ENCODE peak calls at places on chromosomes 3 and 15, in five cellular contexts. One of them, this sample, is unnamed.
A peak's percentile ranks its signal among the peaks of the same experiment; 100 is the strongest.

GRCh38 chr3:46695962-46696922 is 2.8 kb upstream of the ALS2CL start:
- DNase-seq in transverse colon: no peak
- DNase-seq in stomach: no peak
- DNase-seq in endothelial cell of umbilical vein: no peak
- DNase-seq in Panc1: no peak
- DNase-seq in this sample: no peak

GRCh38 chr3:105679951-105680350 is 188.9 kb downstream of the CBLB start:
- DNase-seq in endothelial cell of umbilical vein: no peak
- DNase-seq in Panc1: no peak
- DNase-seq in transverse colon: no peak
- DNase-seq in stomach: no peak
- DNase-seq in this sample: no peak

GRCh38 chr3:155015776-155016451 is 64.2 kb upstream of the MME start:
- DNase-seq in endothelial cell of umbilical vein: no peak
- DNase-seq in Panc1: no peak
- DNase-seq in stomach: no peak
- DNase-seq in transverse colon: no peak
- DNase-seq in this sample: no peak

GRCh38 chr15:62618432-62618831 is 424.1 kb upstream of the TPM1 start:
- DNase-seq in stomach: no peak
- DNase-seq in transverse colon: no peak
- DNase-seq in Panc1: no peak
- DNase-seq in endothelial cell of umbilical vein: no peak
- DNase-seq in this sample: no peak

GRCh38 chr15:50181983-50182232 is at the start of gene SLC27A2:
- DNase-seq in transverse colon: peak; percentile 70
- DNase-seq in Panc1: no peak
- DNase-seq in endothelial cell of umbilical vein: no peak
- DNase-seq in stomach: peak; percentile 46
- DNase-seq in this sample: no peak

GRCh38 chr15:35209838-35210237 is 124.7 kb upstream of the NANOGP8 start:
- DNase-seq in stomach: no peak
- DNase-seq in transverse colon: no peak
- DNase-seq in Panc1: no peak
- DNase-seq in endothelial cell of umbilical vein: no peak
- DNase-seq in this sample: no peak

GRCh38 chr15:48427960-48428547 is 96.8 kb downstream of the DUT start:
- DNase-seq in Panc1: no peak
- DNase-seq in endothelial cell of umbilical vein: no peak
- DNase-seq in stomach: no peak
- DNase-seq in transverse colon: no peak
- DNase-seq in this sample: no peak

GRCh38 chr3:179348325-179349013 is 960 bp downstream of the MFN1 start:
- DNase-seq in Panc1: no peak
- DNase-seq in stomach: no peak
- DNase-seq in transverse colon: no peak
- DNase-seq in endothelial cell of umbilical vein: peak; percentile 3
- DNase-seq in this sample: no peak

GRCh38 chr3:146218880-146219866 is 31.7 kb downstream of the PLSCR4 start:
- DNase-seq in transverse colon: peak; percentile 26
- DNase-seq in endothelial cell of umbilical vein: peak; percentile 71
- DNase-seq in Panc1: no peak
- DNase-seq in stomach: peak; percentile 32
- DNase-seq in this sample: no peak

GRCh38 chr3:81463761-81464160 is 297.7 kb downstream of the GBE1 start:
- DNase-seq in endothelial cell of umbilical vein: no peak
- DNase-seq in stomach: no peak
- DNase-seq in transverse colon: no peak
- DNase-seq in Panc1: no peak
- DNase-seq in this sample: no peak

GRCh38 chr3:55591893-55592292 is 104.8 kb upstream of the WNT5A start:
- DNase-seq in endothelial cell of umbilical vein: no peak
- DNase-seq in transverse colon: no peak
- DNase-seq in Panc1: no peak
- DNase-seq in stomach: no peak
- DNase-seq in this sample: no peak

GRCh38 chr3:195102609-195103467 is 168.1 kb downstream of the XXYLT1 start:
- DNase-seq in Panc1: peak; percentile 91
- DNase-seq in transverse colon: peak; percentile 55
- DNase-seq in endothelial cell of umbilical vein: peak; percentile 98
- DNase-seq in stomach: no peak
- DNase-seq in this sample: peak; percentile 56

GRCh38 chr3:43858052-43858701 is 167.4 kb downstream of the ABHD5 start:
- DNase-seq in Panc1: no peak
- DNase-seq in stomach: no peak
- DNase-seq in endothelial cell of umbilical vein: no peak
- DNase-seq in transverse colon: no peak
- DNase-seq in this sample: no peak

DNA sequence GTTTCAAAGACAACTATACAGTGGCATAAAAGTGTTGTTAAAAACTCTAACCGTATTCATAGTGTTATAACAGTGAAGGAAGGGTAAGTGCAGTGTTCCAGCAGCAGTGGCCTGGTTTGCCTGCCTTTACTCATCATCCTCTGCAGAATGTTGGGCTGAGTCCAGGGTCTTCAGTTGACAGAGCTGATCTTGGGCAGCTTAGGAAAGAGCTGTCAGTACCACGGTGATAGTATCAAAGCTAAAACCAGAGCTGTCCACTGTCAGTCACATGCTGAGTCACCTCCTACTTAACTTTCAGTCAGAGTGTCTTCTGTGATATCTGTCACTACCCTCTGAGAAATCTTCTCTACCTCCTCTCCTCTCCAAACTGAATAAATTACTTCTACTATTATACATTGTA is 241.9 kb downstream of the ZIC1 start:
- DNase-seq in Panc1: no peak
- DNase-seq in stomach: no peak
- DNase-seq in endothelial cell of umbilical vein: no peak
- DNase-seq in transverse colon: no peak
- DNase-seq in this sample: no peak
- H3K4me1 ChIP-seq in Panc1: no peaks in the 10 kb centered on the region
- H3K4me1 ChIP-seq in stomach: no peaks in the 10 kb centered on the region
- H3K4me1 ChIP-seq in endothelial cell of umbilical vein: no peaks in the 10 kb centered on the region
- H3K4me1 ChIP-seq in transverse colon: no peaks in the 10 kb centered on the region
- H3K4me1 ChIP-seq in this sample: no peaks in the 10 kb centered on the region

GRCh38 chr15:63727542-63727941 is 106.2 kb downstream of the HERC1 start:
- DNase-seq in transverse colon: no peak
- DNase-seq in Panc1: no peak
- DNase-seq in stomach: no peak
- DNase-seq in endothelial cell of umbilical vein: no peak
- DNase-seq in this sample: no peak
- TF ChIP-seq POLR2AphosphoS5 in transverse colon: no peak
- TF ChIP-seq POLR2AphosphoS5 in Panc1: no peak
- TF ChIP-seq POLR2AphosphoS5 in stomach: no peak
- TF ChIP-seq POLR2AphosphoS5 in endothelial cell of umbilical vein: no peak
- TF ChIP-seq POLR2AphosphoS5 in this sample: no peak

GRCh38 chr3:198107840-198108734 is 148.1 kb downstream of the LMLN start:
- DNase-seq in Panc1: no peak
- DNase-seq in transverse colon: no peak
- DNase-seq in stomach: no peak
- DNase-seq in endothelial cell of umbilical vein: no peak
- DNase-seq in this sample: no peak

GRCh38 chr3:198112031-198112430 is 152.0 kb downstream of the LMLN start:
- DNase-seq in stomach: no peak
- DNase-seq in Panc1: no peak
- DNase-seq in transverse colon: no peak
- DNase-seq in endothelial cell of umbilical vein: no peak
- DNase-seq in this sample: no peak

GRCh38 chr3:198109883-198110282 is 149.9 kb downstream of the LMLN start:
- DNase-seq in Panc1: no peak
- DNase-seq in stomach: no peak
- DNase-seq in transverse colon: no peak
- DNase-seq in endothelial cell of umbilical vein: no peak
- DNase-seq in this sample: no peak

GRCh38 chr3:198106265-198106664 is 146.2 kb downstream of the LMLN start:
- DNase-seq in endothelial cell of umbilical vein: no peak
- DNase-seq in Panc1: no peak
- DNase-seq in stomach: no peak
- DNase-seq in transverse colon: no peak
- DNase-seq in this sample: no peak

DNA sequence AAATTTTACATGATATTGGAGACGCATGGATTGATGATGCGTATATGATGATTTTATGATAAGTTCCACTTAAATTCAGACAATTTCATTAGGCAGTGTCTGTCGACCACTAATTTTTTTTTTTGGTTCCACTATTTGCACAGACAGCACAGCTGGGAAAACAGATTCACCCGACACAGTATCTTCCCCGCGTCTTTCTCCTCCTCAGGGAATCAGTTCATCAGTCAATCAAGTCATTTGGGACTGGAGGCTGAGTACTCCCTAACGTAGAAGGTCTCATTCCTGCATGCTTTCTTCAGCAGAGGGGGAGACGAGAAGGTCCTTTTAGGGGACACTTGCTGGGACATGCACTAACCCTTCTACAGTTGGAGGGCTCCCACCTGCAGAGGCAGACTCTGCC is 148.7 kb downstream of the LMLN start:
- DNase-seq in stomach: no peak
- DNase-seq in endothelial cell of umbilical vein: no peak
- DNase-seq in transverse colon: no peak
- DNase-seq in Panc1: no peak
- DNase-seq in this sample: no peak
- H3K9me3 ChIP-seq in stomach: no peaks in the 10 kb centered on the region
- H3K9me3 ChIP-seq in endothelial cell of umbilical vein: no peaks in the 10 kb centered on the region
- H3K9me3 ChIP-seq in transverse colon: no peaks in the 10 kb centered on the region
- H3K9me3 ChIP-seq in Panc1: no peaks in the 10 kb centered on the region
- H3K9me3 ChIP-seq in this sample: peaks cover 11% of the 10 kb centered on the region

GRCh38 chr3:20066079-20066478 is 25.8 kb downstream of the KAT2B start:
- DNase-seq in stomach: no peak
- DNase-seq in Panc1: no peak
- DNase-seq in endothelial cell of umbilical vein: no peak
- DNase-seq in transverse colon: no peak
- DNase-seq in this sample: no peak

GRCh38 chr3:20062996-20063395 is 22.8 kb downstream of the KAT2B start:
- DNase-seq in transverse colon: no peak
- DNase-seq in stomach: no peak
- DNase-seq in Panc1: no peak
- DNase-seq in endothelial cell of umbilical vein: no peak
- DNase-seq in this sample: no peak

GRCh38 chr3:20066848-20067617 is 26.8 kb downstream of the KAT2B start:
- DNase-seq in stomach: no peak
- DNase-seq in endothelial cell of umbilical vein: peak; percentile 29
- DNase-seq in Panc1: no peak
- DNase-seq in transverse colon: no peak
- DNase-seq in this sample: no peak

GRCh38 chr3:20064387-20064786 is 24.1 kb downstream of the KAT2B start:
- DNase-seq in endothelial cell of umbilical vein: no peak
- DNase-seq in transverse colon: no peak
- DNase-seq in Panc1: no peak
- DNase-seq in stomach: no peak
- DNase-seq in this sample: no peak

GRCh38 chr3:20064796-20065564 is 24.7 kb downstream of the KAT2B start:
- DNase-seq in stomach: no peak
- DNase-seq in transverse colon: no peak
- DNase-seq in Panc1: no peak
- DNase-seq in endothelial cell of umbilical vein: no peak
- DNase-seq in this sample: no peak
- H3K4me1 ChIP-seq in stomach: peaks cover 58% of the 10 kb centered on the region
- H3K4me1 ChIP-seq in transverse colon: peaks cover 10% of the 10 kb centered on the region
- H3K4me1 ChIP-seq in Panc1: no peaks in the 10 kb centered on the region
- H3K4me1 ChIP-seq in endothelial cell of umbilical vein: no peaks in the 10 kb centered on the region
- H3K4me1 ChIP-seq in this sample: no peaks in the 10 kb centered on the region

This sample was measured in spleen.